ENCODE peak calls at places on chromosomes 12 and 14, in four cellular contexts. I is glutamatergic neuron; B is CD4-positive, alpha-beta T cell; K is lower leg skin. J is an unnamed sample.

GRCh38 chr14:71150737-71151136 is 243.5 kb downstream of the PCNX1 start:
- DNase-seq in I (no peak), B (no peak), K (no peak), J (no peak)

GRCh38 chr14:57182760-57183503 is 85.8 kb downstream of the EXOC5 start:
- DNase-seq in I (peak; percentile 41), B (no peak), K (no peak), J (no peak)

GRCh38 chr14:24456980-24457379 is 14.4 kb upstream of the SDR39U1 start:
- DNase-seq in I (no peak), B (no peak), K (no peak), J (no peak)

GRCh38 chr12:81963651-81964050 is 204.5 kb upstream of the PPFIA2 start:
- DNase-seq in I (no peak), B (no peak), K (no peak), J (no peak)

GRCh38 chr12:109621864-109622485 is 48.4 kb downstream of the MVK start:
- DNase-seq in I (no peak), B (no peak), K (no peak), J (no peak)

GRCh38 chr12:74264692-74265091 is 272.9 kb upstream of the ATXN7L3B start:
- DNase-seq in I (no peak), B (no peak), K (no peak), J (no peak)

GRCh38 chr12:1838223-1838993 is 18.0 kb downstream of the LRTM2 start:
- DNase-seq in I (peak; percentile 6), B (no peak), K (no peak), J (peak; percentile 76)

GRCh38 chr14:36183402-36183801 is 6.9 kb upstream of the PTCSC3 start:
- DNase-seq in I (no peak), B (no peak), K (no peak), J (no peak)

GRCh38 chr12:79420146-79420618 is 270.6 kb downstream of the PAWR start:
- DNase-seq in I (no peak), B (no peak), K (no peak), J (no peak)

GRCh38 chr12:21774358-21775129 is at the start of gene KCNJ8:
- DNase-seq in I (peak; percentile 72), B (no peak), K (peak; percentile 18), J (peak; percentile 66)

GRCh38 chr12:125005652-125006051 is 12.2 kb downstream of the BRI3BP start:
- DNase-seq in I (no peak), B (no peak), K (no peak), J (no peak)

GRCh38 chr14:43184540-43184939 is 1322.5 kb downstream of the FSCB start:
- DNase-seq in I (no peak), B (no peak), K (no peak), J (no peak)

GRCh38 chr12:91326043-91327027 is 143.7 kb upstream of the DCN start:
- DNase-seq in I (no peak), B (peak; percentile 1), K (peak; percentile 81), J (peak; percentile 37)

GRCh38 chr12:104569348-104570173 is 112.8 kb downstream of the CHST11 start:
- DNase-seq in I (no peak), B (peak; percentile 18), K (peak; percentile 21), J (peak; percentile 57)

GRCh38 chr14:59852350-59852749 is 18.2 kb downstream of the RTN1 start:
- DNase-seq in I (no peak), B (no peak), K (no peak), J (peak; percentile 41)

GRCh38 chr14:94360945-94361565 is 27.3 kb downstream of the SERPINA1 start:
- DNase-seq in I (no peak), B (no peak), K (no peak), J (no peak)

GRCh38 chr14:95190857-95191256 is 33.5 kb upstream of the DICER1 start:
- DNase-seq in I (no peak), B (no peak), K (no peak), J (no peak)

GRCh38 chr12:57864811-57865751 is 18.6 kb upstream of the CTDSP2 start:
- DNase-seq in I (peak; percentile 54), B (no peak), K (peak; percentile 72), J (peak; percentile 59)

GRCh38 chr14:58238252-58239247 is 6.1 kb upstream of the PSMA3 start:
- DNase-seq in I (no peak), B (no peak), K (no peak), J (peak; percentile 17)

GRCh38 chr12:97716356-97716755 is 253.8 kb downstream of the RMST start:
- DNase-seq in I (no peak), B (no peak), K (no peak), J (no peak)

GRCh38 chr12:112163471-112164325 is 38.3 kb downstream of the TRAFD1 start:
- DNase-seq in I (no peak), B (no peak), K (no peak), J (no peak)

GRCh38 chr14:29584992-29585391 is 342.7 kb downstream of the PRKD1 start:
- DNase-seq in I (peak; percentile 27), B (no peak), K (no peak), J (peak; percentile 75)

GRCh38 chr14:100896369-100897060 is 7.0 kb downstream of the RTL1 start:
- DNase-seq in I (peak; percentile 45), B (no peak), K (no peak), J (no peak)

GRCh38 chr12:122368361-122369073 is 54.0 kb downstream of the CLIP1 start:
- DNase-seq in I (no peak), B (no peak), K (no peak), J (no peak)

GRCh38 chr12:42469355-42470006 is 120.1 kb downstream of the PRICKLE1 start:
- DNase-seq in I (no peak), B (no peak), K (no peak), J (peak; percentile 21)

GRCh38 chr14:33894339-33894738 is 56.5 kb downstream of the EGLN3 start:
- DNase-seq in I (no peak), B (no peak), K (no peak), J (no peak)

GRCh38 chr12:65881965-65882413 is 57.7 kb downstream of the HMGA2 start:
- DNase-seq in I (no peak), B (no peak), K (peak; percentile 89), J (peak; percentile 72)

GRCh38 chr12:18752280-18752920 is 14.5 kb downstream of the CAPZA3 start:
- DNase-seq in I (peak; percentile 18), B (no peak), K (no peak), J (no peak)

GRCh38 chr14:72560856-72561493 is 332.9 kb downstream of the DPF3 start:
- DNase-seq in I (no peak), B (no peak), K (no peak), J (no peak)

GRCh38 chr14:104967414-104968152 is 10.6 kb downstream of the AHNAK2 start:
- DNase-seq in I (peak; percentile 48), B (no peak), K (peak; percentile 80), J (no peak)

GRCh38 chr14:22545842-22546721 is 42.9 kb downstream of the DAD1 start:
- DNase-seq in I (no peak), B (no peak), K (no peak), J (no peak)

GRCh38 chr12:64773386-64773785 is 14.2 kb upstream of the GNS start:
- DNase-seq in I (no peak), B (no peak), K (no peak), J (no peak)

GRCh38 chr12:22729431-22729830 is 104.5 kb downstream of the ETNK1 start:
- DNase-seq in I (no peak), B (no peak), K (no peak), J (no peak)

GRCh38 chr12:116318738-116319050 is 41.2 kb upstream of the MED13L start:
- DNase-seq in I (no peak), B (no peak), K (peak; percentile 63), J (no peak)

GRCh38 chr12:72209096-72209495 is 63.1 kb upstream of the TRHDE start:
- DNase-seq in I (peak; percentile 85), B (no peak), K (no peak), J (no peak)

GRCh38 chr12:3551386-3551785 is 60.4 kb downstream of the PRMT8 start:
- DNase-seq in I (no peak), B (no peak), K (no peak), J (no peak)